ENCODE peak calls at places on chromosomes 16 and 17, in ten cellular contexts. M is upper lobe of left lung, R is MM.1S, N is IMR-90, L is endodermal cell, P is coronary artery, E is PC-9, K is body of pancreas, Z is WERI-Rb-1, X is heart left ventricle. A is an unnamed sample.

GRCh38 chr17:147796-148740 is 10.7 kb downstream of the SCGB1C2 start:
- DNase-seq in X (peak; percentile 12), N (no peak), P (no peak), E (no peak), R (no peak), L (no peak), M (peak; percentile 3), K (peak; percentile 9), Z (peak; percentile 4), A (no peak)

GRCh38 chr16:47162670-47163420 is 19.1 kb upstream of the NETO2 start:
- DNase-seq in P (no peak), L (no peak), K (no peak), R (no peak), E (no peak), Z (no peak), M (no peak), X (no peak), N (peak; percentile 4), A (no peak)

GRCh38 chr16:47887496-47887895 is 268.3 kb downstream of the ABCC12 start:
- DNase-seq in Z (no peak), N (peak; percentile 33), M (no peak), P (no peak), L (peak; percentile 81), X (no peak), K (no peak), E (peak; percentile 79), R (no peak), A (no peak)

GRCh38 chr17:77609553-77610517 is 348.7 kb upstream of the TNRC6C start:
- DNase-seq in E (no peak), M (no peak), N (no peak), X (no peak), R (peak; percentile 82), K (no peak), P (peak; percentile 40), Z (no peak), L (no peak), A (peak; percentile 27)

GRCh38 chr17:1090454-1091189 is 89.2 kb downstream of the ABR start:
- DNase-seq in R (no peak), M (peak; percentile 74), N (no peak), X (no peak), E (no peak), K (no peak), Z (no peak), P (no peak), L (no peak), A (no peak)

GRCh38 chr16:85258616-85259015 is 146.3 kb upstream of the CIBAR2 start:
- DNase-seq in X (no peak), Z (no peak), E (peak; percentile 6), K (no peak), N (no peak), M (no peak), P (no peak), R (no peak), L (no peak), A (no peak)

GRCh38 chr17:40536731-40537171 is 28.5 kb downstream of the CCR7 start:
- DNase-seq in L (no peak), X (no peak), Z (no peak), E (no peak), M (peak; percentile 61), K (peak; percentile 38), P (no peak), R (no peak), N (peak; percentile 75), A (no peak)

GRCh38 chr16:74501484-74502479 is 80.5 kb upstream of the CLEC18B start:
- DNase-seq in P (no peak), N (no peak), L (no peak), E (no peak), X (no peak), Z (no peak), M (no peak), K (no peak), R (no peak), A (no peak)

GRCh38 chr16:57531253-57531575 is 5.2 kb downstream of the CCDC102A start:
- DNase-seq in Z (peak; percentile 2), K (no peak), R (no peak), X (no peak), N (no peak), L (no peak), E (no peak), P (peak; percentile 57), M (peak; percentile 14), A (no peak)

DNA sequence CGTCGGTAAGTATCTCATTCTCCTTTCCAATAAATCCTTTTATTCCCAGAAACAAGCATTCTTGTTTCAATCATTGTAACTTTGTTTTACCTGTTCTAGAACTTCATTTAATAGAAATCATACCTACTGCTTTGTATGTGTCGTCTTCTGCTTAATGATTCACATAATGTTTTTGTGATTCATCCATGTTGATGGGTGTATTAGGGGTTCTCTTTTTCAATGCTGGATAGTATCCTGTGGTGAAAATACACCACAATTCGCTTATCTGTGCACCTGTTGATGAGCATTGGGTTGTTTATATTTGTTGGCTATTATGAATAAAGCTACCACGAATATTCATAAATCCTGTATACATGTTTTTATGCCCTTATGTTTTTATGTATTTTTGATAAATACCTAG is 703.2 kb downstream of the MAF start:
- DNase-seq in P (no peak), M (no peak), X (no peak), K (no peak), Z (no peak), E (no peak), N (no peak), L (no peak), R (no peak), A (no peak)
- H3K27ac ChIP-seq in P (no peak overlapping the region), M (no peak overlapping the region), X (no peak overlapping the region), K (no peak overlapping the region), Z (no peak overlapping the region), E (no peak overlapping the region), N (no peak overlapping the region), L (no peak overlapping the region), R (no peak overlapping the region), A (no peak overlapping the region)

DNA sequence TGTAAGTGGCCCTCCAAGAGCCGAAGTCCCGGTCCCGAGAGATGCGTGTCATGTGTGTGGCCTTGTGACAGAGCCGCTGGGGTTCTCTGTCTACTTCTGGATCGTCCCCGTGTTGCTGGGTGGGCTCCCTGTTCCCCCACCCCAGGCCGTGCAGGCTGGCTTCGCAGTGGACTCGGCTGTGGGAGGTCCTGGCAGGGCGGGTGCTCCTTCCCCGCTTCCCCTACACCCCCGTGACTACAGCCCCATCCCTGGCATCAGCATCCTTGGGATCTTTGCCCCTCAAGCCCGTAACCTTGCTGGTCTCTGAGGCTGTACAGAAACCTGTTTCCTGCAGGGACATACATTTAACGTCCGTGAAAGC is 136.3 kb downstream of the BANP start:
- DNase-seq in N (no peak), E (no peak), Z (no peak), R (no peak), K (no peak), P (no peak), M (no peak), L (no peak), X (no peak), A (no peak)
- H3K4me3 ChIP-seq in N (no peak overlapping the region), E (no peak overlapping the region), Z (no peak overlapping the region), R (no peak overlapping the region), K (no peak overlapping the region), P (no peak overlapping the region), M (no peak overlapping the region), L (no peak overlapping the region), X (no peak overlapping the region), A (no peak overlapping the region)

DNA sequence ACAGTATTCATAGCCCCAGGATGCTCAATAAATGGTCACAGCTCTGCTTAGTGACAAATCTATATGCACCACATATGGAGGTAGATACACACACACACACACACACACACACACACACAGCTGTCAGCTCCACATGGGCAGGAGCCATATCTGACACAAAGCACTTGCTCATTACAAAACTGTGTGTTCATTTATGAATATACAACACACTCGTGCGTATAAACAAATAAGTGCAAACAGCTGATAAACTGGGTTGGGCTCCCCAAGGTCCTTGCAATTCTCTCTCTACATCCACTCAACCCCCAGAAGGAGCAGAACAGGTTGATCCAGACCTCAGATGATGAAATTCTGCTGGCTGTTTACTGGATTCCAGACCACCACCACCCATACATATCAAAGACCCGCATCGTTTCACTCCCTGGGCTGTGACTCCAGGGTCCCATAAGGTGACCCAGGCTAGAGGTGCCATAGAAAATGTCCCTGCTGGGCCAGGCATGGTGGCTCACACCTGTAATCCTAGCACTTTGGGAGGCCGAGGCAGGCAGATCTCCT is 140.7 kb downstream of the XYLT1 start:
- DNase-seq in N (no peak), E (no peak), Z (no peak), M (no peak), P (no peak), L (no peak), K (no peak), X (no peak), R (no peak), A (peak; percentile 44)
- H3K27ac ChIP-seq in N (no peak overlapping the region), E (no peak overlapping the region), Z (no peak overlapping the region), M (no peak overlapping the region), P (peak overlapping the region; percentile 74), L (no peak overlapping the region), K (no peak overlapping the region), X (no peak overlapping the region), R (no peak overlapping the region), A (no peak overlapping the region)

GRCh38 chr17:41689497-41690299 is 1.0 kb downstream of the EIF1 start:
- DNase-seq in X (no peak), M (no peak), Z (peak; percentile 74), R (peak; percentile 74), P (no peak), L (peak; percentile 84), N (peak; percentile 69), K (peak; percentile 42), E (peak; percentile 29), A (peak; percentile 58)

GRCh38 chr17:41692722-41693521 is 4.2 kb downstream of the EIF1 start:
- DNase-seq in R (no peak), X (no peak), K (no peak), P (no peak), N (peak; percentile 33), Z (no peak), E (no peak), M (no peak), L (peak; percentile 74), A (no peak)

GRCh38 chr17:41688641-41689496 is at the start of gene EIF1:
- DNase-seq in E (peak; percentile 99), R (peak; percentile 100), K (peak; percentile 100), X (peak; percentile 100), Z (peak; percentile 100), N (peak; percentile 99), P (peak; percentile 100), M (peak; percentile 99), L (peak; percentile 100), A (peak; percentile 100)

GRCh38 chr17:41690497-41690896 is 1.8 kb downstream of the EIF1 start:
- DNase-seq in P (no peak), M (no peak), N (no peak), L (peak; percentile 36), R (no peak), E (no peak), X (no peak), K (no peak), Z (no peak), A (no peak)

DNA sequence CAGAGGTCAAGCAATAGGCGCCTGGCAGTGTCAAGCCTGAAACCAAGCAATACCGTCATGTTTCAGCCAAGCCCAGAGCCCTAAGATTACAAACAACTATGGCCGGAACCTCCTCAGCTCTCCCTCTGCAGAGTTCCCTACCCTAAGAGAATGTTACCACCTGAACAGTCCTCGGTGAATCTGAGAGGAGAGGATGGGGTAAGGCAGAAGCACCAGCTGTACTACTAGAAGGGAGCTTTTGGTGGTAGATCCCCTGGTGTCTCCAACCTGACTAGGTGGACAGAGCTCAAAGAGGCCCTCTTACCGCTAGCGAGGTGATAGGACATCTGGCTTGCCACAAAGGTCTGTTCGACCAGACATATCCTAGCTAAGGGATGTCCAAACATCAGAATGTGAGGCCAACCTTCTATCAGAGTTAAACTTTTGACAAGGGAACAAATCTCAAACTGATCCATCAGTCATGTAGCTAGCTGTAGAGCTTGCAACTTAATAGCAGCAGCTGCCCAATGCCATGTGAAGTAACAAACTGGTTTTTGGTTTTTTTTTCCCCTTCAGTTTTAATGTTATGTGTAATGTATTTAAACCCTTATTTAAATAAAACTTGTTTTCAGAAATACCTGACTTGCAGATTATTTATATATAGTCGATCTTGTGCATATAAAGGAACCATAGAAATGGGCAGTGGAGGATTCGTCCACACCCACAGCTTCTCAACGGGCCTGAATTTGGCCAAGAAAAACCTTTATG is 2.5 kb downstream of the EIF1 start:
- DNase-seq in E (no peak), L (peak; percentile 57), N (peak; percentile 2), M (no peak), R (no peak), P (no peak), K (no peak), Z (no peak), X (no peak), A (no peak)
- H3K4me3 ChIP-seq in E (peak overlapping the region; percentile 88), L (peak overlapping the region; percentile 91), N (no peak overlapping the region), M (peak overlapping the region; percentile 72), R (no peak overlapping the region), P (peak overlapping the region; percentile 92), K (no peak overlapping the region), Z (no peak overlapping the region), X (no peak overlapping the region), A (no peak overlapping the region)